ENCODE peak calls at places on chromosomes 7 and 10, in six cellular contexts. H is astrocyte, K is colonic mucosa, M is neural progenitor cell, C is IMR-90, U is MM.1S. O is an unnamed sample.

GRCh38 chr10:42984761-42985325 is 92.0 kb upstream of the RET start:
- DNase-seq in C (no peak), K (peak; percentile 9), H (no peak), U (no peak), M (no peak), O (peak; percentile 65)

GRCh38 chr10:129343141-129343540 is 123.9 kb upstream of the MGMT start:
- DNase-seq in K (no peak), C (no peak), U (no peak), M (no peak), H (no peak), O (no peak)

GRCh38 chr7:73870041-73870492 is 9.1 kb downstream of the TMEM270 start:
- DNase-seq in M (peak; percentile 23), U (no peak), H (no peak), C (no peak), K (no peak), O (peak; percentile 85)

GRCh38 chr10:78754269-78755074 is 314.3 kb upstream of the ZMIZ1 start:
- DNase-seq in H (peak; percentile 87), C (peak; percentile 90), K (no peak), U (no peak), M (peak; percentile 37), O (no peak)

GRCh38 chr7:30816291-30817059 is 45.3 kb downstream of the MINDY4 start:
- DNase-seq in H (no peak), C (no peak), M (no peak), K (peak; percentile 14), U (no peak), O (no peak)

GRCh38 chr7:123635551-123636359 is 19.9 kb upstream of the LMOD2 start:
- DNase-seq in C (peak; percentile 61), U (peak; percentile 21), M (peak; percentile 54), K (no peak), H (peak; percentile 17), O (no peak)

GRCh38 chr10:9635691-9636090 is 1382.0 kb upstream of the CELF2 start:
- DNase-seq in H (peak; percentile 86), C (peak; percentile 94), K (no peak), M (no peak), U (no peak), O (no peak)

GRCh38 chr7:15862781-15863165 is 176.3 kb upstream of the MEOX2 start:
- DNase-seq in K (no peak), C (no peak), U (no peak), M (no peak), H (no peak), O (no peak)

GRCh38 chr7:2873686-2874551 is 29.8 kb upstream of the GNA12 start:
- DNase-seq in K (no peak), M (peak; percentile 30), H (peak; percentile 89), U (no peak), C (peak; percentile 95), O (no peak)

GRCh38 chr10:61628199-61628874 is 34.4 kb upstream of the CABCOCO1 start:
- DNase-seq in M (no peak), H (peak; percentile 73), U (no peak), C (peak; percentile 73), K (no peak), O (no peak)

GRCh38 chr10:119818889-119819270 is 53.8 kb downstream of the MCMBP start:
- DNase-seq in K (no peak), M (peak; percentile 82), C (no peak), U (no peak), H (no peak), O (no peak)
- H3K27ac ChIP-seq in K (no peak overlapping the region), M (peak overlapping the region; percentile 46), C (no peak overlapping the region), U (no peak overlapping the region), H (no peak overlapping the region), O (no peak overlapping the region)

GRCh38 chr7:114130860-114131259 is 212.1 kb upstream of the PPP1R3A start:
- DNase-seq in K (no peak), H (peak; percentile 7), U (no peak), M (no peak), C (no peak), O (no peak)
- H3K9ac ChIP-seq in K (no peak overlapping the region), H (no peak overlapping the region), U (no peak overlapping the region), M (no peak overlapping the region), C (no peak overlapping the region), O (no peak overlapping the region)

GRCh38 chr10:37727491-37728352 is 129.7 kb downstream of the ZNF248 start:
- DNase-seq in U (no peak), H (no peak), C (no peak), K (no peak), M (no peak), O (no peak)
- H3K9me3 ChIP-seq in U (no peaks in the 10 kb centered on the region), H (peaks cover 5% of the 10 kb centered on the region), C (peaks cover 11% of the 10 kb centered on the region), K (no peaks in the 10 kb centered on the region), M (no peaks in the 10 kb centered on the region), O (no peaks in the 10 kb centered on the region)

DNA sequence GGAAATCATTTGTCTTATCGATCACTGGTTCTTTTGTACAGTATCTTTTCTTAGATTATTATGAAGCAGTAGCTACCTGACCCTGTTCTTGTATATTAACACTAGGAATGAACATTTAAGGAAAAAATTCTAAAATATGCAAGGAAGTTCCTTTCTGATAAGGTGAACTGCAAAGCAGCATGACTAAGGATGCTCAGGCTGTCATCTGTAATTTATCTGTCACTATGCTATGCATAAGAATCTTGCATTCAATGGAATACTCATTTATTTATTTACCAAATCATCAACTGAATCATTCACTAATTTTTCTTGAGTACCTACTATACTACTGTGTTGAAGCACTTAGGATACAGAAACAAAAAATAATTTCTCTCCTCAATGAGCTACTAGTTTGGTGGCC is 5.8 kb downstream of the GSDME start:
- DNase-seq in K (no peak), U (no peak), C (peak; percentile 35), M (no peak), H (peak; percentile 57), O (no peak)
- H3K27ac ChIP-seq in K (no peak overlapping the region), U (no peak overlapping the region), C (no peak overlapping the region), M (no peak overlapping the region), H (no peak overlapping the region), O (no peak overlapping the region)

DNA sequence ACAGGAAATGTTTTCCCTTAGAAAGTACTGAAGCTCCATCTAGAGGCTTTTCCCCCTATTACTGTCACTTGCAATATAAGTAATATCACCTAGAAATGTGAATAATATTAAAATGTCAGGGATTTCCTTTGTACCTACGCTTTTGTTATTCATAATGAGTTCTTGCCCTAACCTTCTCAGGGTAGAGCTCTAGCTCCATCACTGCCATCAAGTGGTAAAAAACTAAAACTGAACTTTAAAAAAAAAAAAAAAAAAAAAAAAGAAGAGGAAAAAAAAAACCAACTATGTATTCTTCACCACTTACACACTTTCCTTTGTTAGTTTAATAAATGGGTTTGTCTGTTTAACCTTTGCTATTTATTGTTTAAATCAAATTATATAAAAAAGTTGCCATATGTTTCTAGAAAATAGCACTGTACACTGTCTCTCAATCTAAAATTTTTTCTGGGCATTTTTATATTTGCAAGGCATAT is 49.9 kb downstream of the DNAJC1 start:
- DNase-seq in K (no peak), C (peak; percentile 61), H (peak; percentile 47), M (peak; percentile 59), U (peak; percentile 55), O (no peak)
- H3K9ac ChIP-seq in K (no peak overlapping the region), C (no peak overlapping the region), H (no peak overlapping the region), M (no peak overlapping the region), U (no peak overlapping the region), O (no peak overlapping the region)

GRCh38 chr7:63047546-63047945 is 951.1 kb upstream of the ZNF722 start:
- DNase-seq in H (no peak), U (no peak), K (no peak), C (no peak), M (no peak), O (no peak)
- H3K9me3 ChIP-seq in H (peaks cover 9% of the 10 kb centered on the region), U (no peaks in the 10 kb centered on the region), K (no peaks in the 10 kb centered on the region), C (peaks cover 55% of the 10 kb centered on the region), M (peaks cover 44% of the 10 kb centered on the region), O (peaks cover 10% of the 10 kb centered on the region)

DNA sequence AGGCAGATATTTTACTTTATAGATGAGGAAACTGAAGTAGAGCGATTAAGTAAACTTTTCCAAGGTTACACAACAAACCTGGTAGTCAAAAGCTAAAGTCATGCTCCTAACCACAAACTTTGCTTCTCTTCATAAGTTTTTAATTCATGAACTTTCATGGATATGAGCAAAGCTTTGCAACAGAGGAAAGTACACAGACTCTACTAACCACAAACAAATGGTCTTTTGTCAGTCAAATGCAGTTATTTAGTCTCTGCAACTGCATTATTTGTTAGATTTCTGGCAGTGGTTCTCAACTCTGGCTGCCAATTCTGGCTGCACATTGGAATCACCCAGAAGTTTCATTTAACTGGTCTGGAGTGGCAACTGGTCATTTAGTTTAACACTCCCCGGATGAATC is 140.6 kb upstream of the TMEM168 start:
- DNase-seq in C (peak; percentile 76), K (no peak), H (peak; percentile 90), U (no peak), M (no peak), O (no peak)
- H3K27ac ChIP-seq in C (no peak overlapping the region), K (no peak overlapping the region), H (no peak overlapping the region), U (no peak overlapping the region), M (no peak overlapping the region), O (no peak overlapping the region)

DNA sequence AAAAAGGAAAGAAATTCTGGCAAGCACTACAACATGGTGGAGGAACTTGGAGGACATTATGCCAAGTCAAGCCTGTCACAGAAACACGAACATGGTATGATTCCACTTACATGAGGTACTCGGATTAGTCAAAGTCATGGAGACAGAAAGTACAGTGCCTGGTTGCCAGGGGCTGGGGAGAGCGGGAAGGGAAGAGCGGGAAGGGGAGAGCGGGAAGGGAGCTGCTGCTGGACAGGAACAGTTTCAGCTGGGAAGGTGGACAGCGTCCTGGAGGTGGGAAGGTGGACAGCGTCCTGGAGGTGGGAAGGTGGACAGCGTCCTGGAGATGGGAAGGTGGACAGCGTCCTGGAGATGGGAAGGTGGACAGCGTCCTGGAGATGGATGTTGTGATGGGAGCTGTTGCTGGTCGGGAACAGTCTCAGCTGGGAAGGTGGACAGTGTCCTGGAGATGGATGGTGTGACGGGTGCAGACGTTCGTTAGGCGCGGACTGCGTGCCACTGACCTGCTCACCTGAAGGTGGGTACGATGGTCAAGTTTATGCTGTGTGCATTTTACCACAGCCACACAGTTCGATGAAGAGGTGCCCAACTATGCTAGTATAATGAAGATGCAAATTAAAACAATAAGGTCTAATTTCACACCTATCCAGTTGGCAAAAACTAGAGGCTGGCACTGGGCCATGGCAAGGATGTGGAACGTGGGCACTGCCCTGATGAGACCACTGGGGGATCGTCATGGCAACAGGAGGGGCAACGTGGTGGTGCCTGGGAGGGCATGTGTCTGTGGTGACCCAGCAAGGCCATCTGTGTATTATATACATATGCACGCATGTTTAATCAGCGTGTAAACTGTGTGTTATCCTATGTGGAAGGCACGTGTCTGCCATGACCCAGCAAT is 103.8 kb downstream of the NKX6-2 start:
- DNase-seq in C (no peak), M (no peak), K (no peak), U (no peak), H (no peak), O (peak; percentile 52)
- H3K9ac ChIP-seq in C (no peak overlapping the region), M (no peak overlapping the region), K (no peak overlapping the region), U (no peak overlapping the region), H (no peak overlapping the region), O (no peak overlapping the region)

GRCh38 chr7:138753611-138754010 is 44.2 kb upstream of the TMEM213 start:
- DNase-seq in H (no peak), K (no peak), M (no peak), U (peak; percentile 74), C (no peak), O (peak; percentile 13)
- H3K9me3 ChIP-seq in H (no peaks in the 10 kb centered on the region), K (no peaks in the 10 kb centered on the region), M (no peaks in the 10 kb centered on the region), U (no peaks in the 10 kb centered on the region), C (no peaks in the 10 kb centered on the region), O (no peaks in the 10 kb centered on the region)